ENCODE peak calls at places on chromosomes 6 and 20, in four cellular contexts. One of them, this sample, is unnamed.

GRCh38 chr6:118652051-118652699 is 784 bp upstream of the CEP85L start:
- DNase-seq in GM12865: no peak
- DNase-seq in ascending aorta: no peak
- DNase-seq in epithelial cell of esophagus: no peak
- DNase-seq in this sample: no peak

GRCh38 chr6:31948753-31949413 is 3.0 kb downstream of the CFB start:
- DNase-seq in GM12865: no peak
- DNase-seq in ascending aorta: no peak
- DNase-seq in epithelial cell of esophagus: peak; percentile 75
- DNase-seq in this sample: no peak

GRCh38 chr6:41778895-41779294 is 805 bp downstream of the FRS3 start:
- DNase-seq in epithelial cell of esophagus: no peak
- DNase-seq in GM12865: no peak
- DNase-seq in ascending aorta: no peak
- DNase-seq in this sample: no peak

GRCh38 chr6:99867026-99867425 is 127.0 kb downstream of the MCHR2 start:
- DNase-seq in GM12865: no peak
- DNase-seq in ascending aorta: no peak
- DNase-seq in epithelial cell of esophagus: no peak
- DNase-seq in this sample: no peak

GRCh38 chr6:30344191-30344867 is 627 bp upstream of the RPP21 start:
- DNase-seq in ascending aorta: no peak
- DNase-seq in GM12865: no peak
- DNase-seq in epithelial cell of esophagus: no peak
- DNase-seq in this sample: no peak

GRCh38 chr6:56794421-56794820 is 151.7 kb upstream of the DST start:
- DNase-seq in GM12865: peak; percentile 77
- DNase-seq in epithelial cell of esophagus: peak; percentile 69
- DNase-seq in ascending aorta: no peak
- DNase-seq in this sample: no peak

GRCh38 chr20:60206259-60206658 is 248.0 kb downstream of the CDH26 start:
- DNase-seq in epithelial cell of esophagus: peak; percentile 65
- DNase-seq in GM12865: no peak
- DNase-seq in ascending aorta: no peak
- DNase-seq in this sample: peak; percentile 39

GRCh38 chr20:49583669-49584417 is 15.9 kb upstream of the PTGIS start:
- DNase-seq in GM12865: no peak
- DNase-seq in ascending aorta: peak; percentile 78
- DNase-seq in epithelial cell of esophagus: no peak
- DNase-seq in this sample: no peak

GRCh38 chr6:5509106-5509505 is 247.8 kb downstream of the FARS2 start:
- DNase-seq in GM12865: no peak
- DNase-seq in ascending aorta: no peak
- DNase-seq in epithelial cell of esophagus: no peak
- DNase-seq in this sample: no peak

GRCh38 chr6:166715065-166715464 is 88.0 kb upstream of the RPS6KA2 start:
- DNase-seq in ascending aorta: no peak
- DNase-seq in epithelial cell of esophagus: no peak
- DNase-seq in GM12865: no peak
- DNase-seq in this sample: no peak

GRCh38 chr6:140445474-140446004 is 1071.1 kb upstream of the CITED2 start:
- DNase-seq in epithelial cell of esophagus: peak; percentile 36
- DNase-seq in GM12865: no peak
- DNase-seq in ascending aorta: no peak
- DNase-seq in this sample: no peak

GRCh38 chr6:108714774-108715414 is 133.3 kb upstream of the ARMC2 start:
- DNase-seq in ascending aorta: no peak
- DNase-seq in GM12865: no peak
- DNase-seq in epithelial cell of esophagus: no peak
- DNase-seq in this sample: no peak

GRCh38 chr6:56450882-56451739 is 191.6 kb downstream of the DST start:
- DNase-seq in ascending aorta: no peak
- DNase-seq in GM12865: no peak
- DNase-seq in epithelial cell of esophagus: no peak
- DNase-seq in this sample: no peak

GRCh38 chr6:297571-298232 is 5.4 kb downstream of the DUSP22 start:
- DNase-seq in GM12865: peak; percentile 58
- DNase-seq in ascending aorta: no peak
- DNase-seq in epithelial cell of esophagus: no peak
- DNase-seq in this sample: no peak

GRCh38 chr20:270517-270916 is 13.0 kb downstream of the DEFB132 start:
- DNase-seq in epithelial cell of esophagus: no peak
- DNase-seq in GM12865: no peak
- DNase-seq in ascending aorta: no peak
- DNase-seq in this sample: no peak

GRCh38 chr6:11006060-11006459 is 38.0 kb downstream of the ELOVL2 start:
- DNase-seq in GM12865: no peak
- DNase-seq in ascending aorta: no peak
- DNase-seq in epithelial cell of esophagus: no peak
- DNase-seq in this sample: no peak

GRCh38 chr6:33719326-33719987 is 8.0 kb upstream of the UQCC2 start:
- DNase-seq in GM12865: no peak
- DNase-seq in ascending aorta: no peak
- DNase-seq in epithelial cell of esophagus: no peak
- DNase-seq in this sample: no peak

GRCh38 chr6:142871910-142872331 is 73.1 kb downstream of the HIVEP2 start:
- DNase-seq in epithelial cell of esophagus: peak; percentile 87
- DNase-seq in GM12865: peak; percentile 85
- DNase-seq in ascending aorta: peak; percentile 21
- DNase-seq in this sample: peak; percentile 38

DNA sequence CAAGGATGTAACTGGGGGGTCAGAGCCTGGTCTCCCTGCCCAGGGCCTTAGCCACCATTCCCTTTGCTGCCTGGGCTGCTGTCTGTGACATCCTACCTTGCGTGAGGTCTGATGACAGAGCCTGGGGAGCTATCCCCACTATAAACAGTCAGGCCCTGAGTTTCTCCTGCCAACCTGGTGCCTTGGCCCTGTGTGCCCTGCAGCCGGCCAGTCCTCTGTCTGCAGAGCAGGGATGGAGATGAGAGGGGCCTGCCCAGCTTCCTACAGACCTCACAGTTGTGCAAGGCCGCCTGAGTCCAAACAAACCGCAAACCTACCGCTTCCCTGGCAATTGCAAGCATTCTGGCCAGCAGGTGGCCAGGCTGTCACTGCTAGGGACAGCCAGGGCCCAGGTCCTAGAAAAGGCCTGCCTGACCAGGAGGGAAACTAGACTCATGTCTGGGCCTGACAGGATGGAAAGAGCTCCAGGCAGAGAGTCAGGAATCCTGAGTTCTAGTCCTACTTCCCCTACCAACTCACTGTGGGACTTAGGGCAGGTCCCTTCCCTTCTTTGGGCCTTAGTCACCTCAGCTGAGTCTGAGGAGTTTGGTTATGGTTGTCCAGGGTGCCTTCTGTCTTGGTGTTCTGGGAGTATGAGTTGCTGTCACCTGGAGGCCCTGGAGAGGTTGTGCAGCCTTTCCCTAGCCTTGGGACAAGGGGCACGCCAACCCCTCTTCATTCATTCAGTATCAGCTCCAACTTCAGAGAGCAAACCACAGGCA is 86.2 kb downstream of the VEGFA start:
- DNase-seq in GM12865: no peak
- DNase-seq in ascending aorta: no peak
- DNase-seq in epithelial cell of esophagus: peak; percentile 26
- DNase-seq in this sample: no peak
- TF ChIP-seq CTCF in GM12865: no peak
- TF ChIP-seq CTCF in ascending aorta: no peak
- TF ChIP-seq CTCF in epithelial cell of esophagus: peak; percentile 33
- TF ChIP-seq CTCF in this sample: peak; percentile 17

DNA sequence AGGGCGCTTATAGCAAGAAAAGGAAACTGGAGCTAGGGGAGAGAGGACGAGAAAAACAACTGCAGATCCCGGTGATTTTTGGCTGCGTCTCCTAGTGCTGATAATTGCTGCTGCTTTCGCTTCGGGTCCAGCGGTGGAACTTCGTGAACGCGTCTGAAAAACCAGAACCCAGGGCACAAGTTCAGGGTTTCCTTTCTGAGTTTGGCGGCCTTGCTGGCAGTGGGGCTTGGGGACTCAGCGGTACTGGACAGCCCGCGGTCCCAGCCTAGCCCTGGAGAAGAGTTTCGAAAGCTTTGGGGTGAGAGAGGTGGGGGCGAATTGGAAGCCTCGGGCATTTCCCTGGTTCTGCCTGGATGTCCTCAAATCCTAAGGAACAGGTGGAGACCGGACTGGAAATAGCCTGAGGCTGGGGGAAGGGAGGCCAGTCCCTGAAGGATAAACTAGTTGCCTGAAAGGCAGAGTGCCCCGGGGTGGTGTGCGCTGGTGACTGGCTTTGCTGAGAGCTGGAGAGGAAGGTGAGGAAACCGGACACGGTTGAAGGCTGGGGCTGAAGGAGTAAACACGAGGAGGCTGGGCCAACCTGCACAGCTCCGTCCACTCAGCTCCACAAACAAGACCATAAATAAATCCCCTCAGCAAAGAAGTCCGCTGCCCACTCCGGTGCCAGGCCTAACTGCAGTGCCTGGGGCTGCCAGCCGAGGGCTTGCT is 857 bp downstream of the GMPR start:
- DNase-seq in GM12865: no peak
- DNase-seq in epithelial cell of esophagus: peak; percentile 15
- DNase-seq in ascending aorta: peak; percentile 62
- DNase-seq in this sample: no peak
- TF ChIP-seq CTCF in GM12865: no peak
- TF ChIP-seq CTCF in epithelial cell of esophagus: no peak
- TF ChIP-seq CTCF in ascending aorta: peak; percentile 76
- TF ChIP-seq CTCF in this sample: no peak

GRCh38 chr6:6631053-6631452 is 42.5 kb downstream of the LY86 start:
- DNase-seq in GM12865: no peak
- DNase-seq in ascending aorta: no peak
- DNase-seq in epithelial cell of esophagus: no peak
- DNase-seq in this sample: no peak

GRCh38 chr6:6626227-6626626 is 37.7 kb downstream of the LY86 start:
- DNase-seq in epithelial cell of esophagus: no peak
- DNase-seq in ascending aorta: no peak
- DNase-seq in GM12865: no peak
- DNase-seq in this sample: no peak

GRCh38 chr6:6633898-6634734 is 45.6 kb downstream of the LY86 start:
- DNase-seq in ascending aorta: no peak
- DNase-seq in epithelial cell of esophagus: peak; percentile 17
- DNase-seq in GM12865: no peak
- DNase-seq in this sample: no peak

GRCh38 chr6:6631526-6632276 is 43.2 kb downstream of the LY86 start:
- DNase-seq in ascending aorta: no peak
- DNase-seq in epithelial cell of esophagus: no peak
- DNase-seq in GM12865: no peak
- DNase-seq in this sample: no peak

DNA sequence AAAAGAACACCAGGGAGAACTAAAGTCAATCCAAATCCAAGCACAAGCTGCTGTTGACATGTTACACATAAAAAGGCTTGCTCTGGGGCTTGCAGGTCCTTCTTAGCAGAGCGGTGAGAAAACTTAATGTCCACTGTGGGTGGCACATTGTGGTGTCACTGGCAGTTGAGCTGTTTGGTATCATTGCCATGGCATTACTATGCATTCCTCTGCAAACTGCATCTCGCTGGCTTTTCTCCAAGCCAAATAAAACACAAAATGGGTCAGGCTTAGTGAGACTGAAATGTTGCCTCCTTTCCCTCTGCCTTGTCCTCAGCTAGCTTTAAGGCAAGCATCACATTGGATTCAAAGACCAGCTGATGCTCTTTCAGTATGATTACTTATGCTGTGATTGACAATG is 40.9 kb downstream of the LY86 start:
- DNase-seq in GM12865: no peak
- DNase-seq in ascending aorta: no peak
- DNase-seq in epithelial cell of esophagus: no peak
- DNase-seq in this sample: no peak
- TF ChIP-seq CTCF in GM12865: no peak
- TF ChIP-seq CTCF in ascending aorta: no peak
- TF ChIP-seq CTCF in epithelial cell of esophagus: no peak
- TF ChIP-seq CTCF in this sample: no peak

DNA sequence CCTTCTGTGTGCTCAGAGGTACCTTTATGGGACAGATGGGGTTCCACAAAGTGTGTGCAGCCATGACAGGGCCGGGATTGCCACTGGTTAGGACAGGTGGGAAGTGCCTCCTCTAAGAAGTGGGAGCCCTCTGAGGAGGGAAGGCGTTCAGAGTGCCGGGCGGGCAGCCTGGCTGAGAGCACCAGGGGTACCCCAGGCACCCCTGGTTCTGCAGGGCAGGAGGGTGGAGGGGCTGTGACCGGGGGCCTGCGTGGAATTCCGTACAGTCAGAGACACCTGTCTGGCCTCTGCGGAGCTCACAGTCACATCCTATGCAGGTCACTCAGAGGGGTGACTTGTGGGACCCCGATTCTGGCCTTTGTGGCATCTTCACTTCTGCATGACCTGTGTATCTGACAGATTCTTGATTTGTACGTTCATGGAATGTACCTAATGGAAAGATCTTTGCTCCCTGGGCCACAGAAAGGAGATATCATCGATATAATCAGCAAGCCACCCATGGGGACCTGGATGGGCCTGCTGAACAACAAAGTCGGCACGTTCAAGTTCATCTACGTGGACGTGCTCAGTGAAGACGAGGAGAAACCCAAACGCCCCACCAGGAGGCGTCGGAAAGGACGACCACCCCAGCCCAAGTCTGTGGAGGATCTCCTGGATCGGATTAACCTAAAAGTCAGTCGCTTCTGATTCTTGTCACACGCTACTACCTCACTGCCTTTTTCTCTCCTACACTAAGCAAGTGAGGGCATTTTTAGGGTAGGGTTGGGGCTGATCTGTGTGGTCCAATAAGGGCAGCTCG is 190.9 kb downstream of the SASH1 start:
- DNase-seq in GM12865: no peak
- DNase-seq in ascending aorta: no peak
- DNase-seq in epithelial cell of esophagus: no peak
- DNase-seq in this sample: no peak
- TF ChIP-seq CTCF in GM12865: no peak
- TF ChIP-seq CTCF in ascending aorta: no peak
- TF ChIP-seq CTCF in epithelial cell of esophagus: no peak
- TF ChIP-seq CTCF in this sample: no peak

GRCh38 chr6:82015043-82015442 is 232.5 kb downstream of the IBTK start:
- DNase-seq in GM12865: no peak
- DNase-seq in ascending aorta: no peak
- DNase-seq in epithelial cell of esophagus: peak; percentile 46
- DNase-seq in this sample: no peak
- TF ChIP-seq CTCF in GM12865: no peak
- TF ChIP-seq CTCF in ascending aorta: no peak
- TF ChIP-seq CTCF in epithelial cell of esophagus: no peak
- TF ChIP-seq CTCF in this sample: no peak

This sample was measured in GM10248.